ENCODE peak calls at places on chromosome 22, in six cellular contexts. K, Y, R, X, C and D are unnamed samples.

GRCh38 chr22:46069518-46070214 is 80.7 kb upstream of the PPARA start:
- DNase-seq in K (peak), Y (peak), R (no peak), X (no peak), C (no peak), D (no peak)

GRCh38 chr22:46135611-46136538 is 14.5 kb upstream of the PPARA start:
- DNase-seq in K (no peak), Y (no peak), R (no peak), X (no peak), C (no peak), D (peak)

GRCh38 chr22:37148031-37148651 is 1.6 kb downstream of the IL2RB start:
- DNase-seq in K (no peak), Y (no peak), R (no peak), X (no peak), C (no peak), D (peak)

GRCh38 chr22:24460418-24461089 is 33.2 kb downstream of the ADORA2A start:
- DNase-seq in K (peak), Y (no peak), R (no peak), X (no peak), C (no peak), D (no peak)

GRCh38 chr22:46018859-46019258 is 41.9 kb upstream of the WNT7B start:
- DNase-seq in K (no peak), Y (no peak), R (no peak), X (no peak), C (no peak), D (no peak)

GRCh38 chr22:45880732-45881523 is 96.0 kb downstream of the WNT7B start:
- DNase-seq in K (no peak), Y (peak), R (no peak), X (peak), C (no peak), D (peak)

GRCh38 chr22:47286590-47286989 is 524.1 kb downstream of the TBC1D22A start:
- DNase-seq in K (no peak), Y (no peak), R (no peak), X (no peak), C (no peak), D (no peak)

GRCh38 chr22:49507607-49508292 is 319.9 kb downstream of the BRD1 start:
- DNase-seq in K (no peak), Y (no peak), R (no peak), X (no peak), C (no peak), D (no peak)

GRCh38 chr22:48560836-48561235 is 1266.8 kb downstream of the BRD1 start:
- DNase-seq in K (no peak), Y (peak), R (no peak), X (no peak), C (no peak), D (peak)

GRCh38 chr22:19776433-19777031 is 16.0 kb downstream of the TBX1 start:
- DNase-seq in K (no peak), Y (no peak), R (no peak), X (no peak), C (no peak), D (peak)

GRCh38 chr22:26648011-26648497 is 9.3 kb upstream of the MIAT start:
- DNase-seq in K (no peak), Y (no peak), R (no peak), X (peak), C (no peak), D (no peak)

GRCh38 chr22:43643362-43643761 is 168.7 kb downstream of the EFCAB6 start:
- DNase-seq in K (no peak), Y (no peak), R (no peak), X (no peak), C (no peak), D (no peak)

GRCh38 chr22:29755889-29756288 is 10.9 kb downstream of the ZMAT5 start:
- DNase-seq in K (no peak), Y (no peak), R (no peak), X (no peak), C (no peak), D (no peak)

GRCh38 chr22:47795477-47796127 is 1033.2 kb downstream of the TBC1D22A start:
- DNase-seq in K (no peak), Y (no peak), R (no peak), X (peak), C (no peak), D (no peak)

GRCh38 chr22:32780726-32781310 is 20.7 kb upstream of the TIMP3 start:
- DNase-seq in K (no peak), Y (no peak), R (no peak), X (no peak), C (no peak), D (no peak)

GRCh38 chr22:37244114-37244921 is at the start of gene RAC2:
- DNase-seq in K (no peak), Y (peak), R (peak), X (no peak), C (peak), D (peak)

GRCh38 chr22:36761553-36762240 is 14.2 kb downstream of the IFT27 start:
- DNase-seq in K (no peak), Y (no peak), R (no peak), X (no peak), C (no peak), D (peak)

GRCh38 chr22:48104102-48104738 is 1341.8 kb downstream of the TBC1D22A start:
- DNase-seq in K (no peak), Y (no peak), R (no peak), X (peak), C (no peak), D (no peak)